ENCODE peak calls at places on chromosomes 7 and 10, in eight cellular contexts. R is transverse colon; F is T follicular helper cell; G is brain microvascular endothelial cell; C is GDM1; V is substantia nigra; H is GM23338; Q is stimulated activated CD4-positive, alpha-beta T cell treated with anti-CD3 and anti-CD28 coated beads, TNF-alpha, amount 100 ng/mL, for 24 hours. P is an unnamed sample.

GRCh38 chr7:77368974-77369373 is 47.2 kb downstream of the GSAP start:
- DNase-seq in R (no peak), F (no peak), G (peak), C (no peak), V (no peak), H (no peak), Q (no peak), P (no peak)

GRCh38 chr7:156178214-156178613 is 366.0 kb upstream of the SHH start:
- DNase-seq in R (no peak), F (no peak), G (no peak), C (no peak), V (no peak), H (no peak), Q (no peak), P (no peak)

GRCh38 chr10:42637142-42637541 is 1.2 kb downstream of the ZNF33B start:
- DNase-seq in R (no peak), F (no peak), G (no peak), C (no peak), V (no peak), H (no peak), Q (no peak), P (no peak)

GRCh38 chr10:112663181-112663879 is 216.3 kb downstream of the VTI1A start:
- DNase-seq in R (no peak), F (no peak), G (peak), C (no peak), V (no peak), H (no peak), Q (no peak), P (no peak)

GRCh38 chr10:49111320-49111698 is 4.0 kb downstream of the VSTM4 start:
- DNase-seq in R (no peak), F (no peak), G (no peak), C (no peak), V (no peak), H (no peak), Q (no peak), P (no peak)

GRCh38 chr7:1698221-1698620 is 28.1 kb downstream of the ELFN1 start:
- DNase-seq in R (no peak), F (no peak), G (no peak), C (no peak), V (no peak), H (no peak), Q (no peak), P (peak)

GRCh38 chr7:15113752-15114151 is 211.2 kb upstream of the DGKB start:
- DNase-seq in R (no peak), F (no peak), G (no peak), C (no peak), V (no peak), H (no peak), Q (no peak), P (no peak)

GRCh38 chr7:156096806-156097538 is 284.7 kb upstream of the SHH start:
- DNase-seq in R (no peak), F (no peak), G (peak), C (no peak), V (no peak), H (no peak), Q (no peak), P (no peak)

GRCh38 chr10:120511165-120511564 is 54.1 kb downstream of the PLPP4 start:
- DNase-seq in R (no peak), F (no peak), G (no peak), C (no peak), V (no peak), H (no peak), Q (no peak), P (no peak)

GRCh38 chr10:30346615-30347014 is 2.5 kb downstream of the MTPAP start:
- DNase-seq in R (no peak), F (no peak), G (no peak), C (no peak), V (no peak), H (no peak), Q (no peak), P (no peak)

GRCh38 chr10:95392250-95392584 is 101.4 kb upstream of the PDLIM1 start:
- DNase-seq in R (no peak), F (no peak), G (no peak), C (no peak), V (no peak), H (no peak), Q (no peak), P (no peak)

P was measured in ELF-1.